ENCODE peak calls at places on chromosomes 7 and 10, in eight cellular contexts. One of them, this sample, is unnamed.

GRCh38 chr7:45689797-45690761 is 115.9 kb downstream of the ADCY1 start:
- DNase-seq in body of pancreas: no peak
- DNase-seq in EH: no peak
- DNase-seq in frontal cortex: no peak
- DNase-seq in NCI-H2081: no peak
- DNase-seq in C1 segment of cervical spinal cord: no peak
- DNase-seq in NCI-H1092 treated with DMSO at 0.1 percent for 48 hours: no peak
- DNase-seq in KBM-7: no peak
- DNase-seq in this sample: peak; percentile 94

GRCh38 chr7:142898377-142899235 is 13.1 kb upstream of the TRPV6 start:
- DNase-seq in body of pancreas: peak; percentile 27
- DNase-seq in EH: no peak
- DNase-seq in frontal cortex: no peak
- DNase-seq in NCI-H2081: peak; percentile 35
- DNase-seq in C1 segment of cervical spinal cord: no peak
- DNase-seq in NCI-H1092 treated with DMSO at 0.1 percent for 48 hours: no peak
- DNase-seq in KBM-7: no peak
- DNase-seq in this sample: peak; percentile 16

GRCh38 chr7:28954446-28954845 is 3.7 kb downstream of the TRIL start:
- DNase-seq in body of pancreas: no peak
- DNase-seq in EH: no peak
- DNase-seq in frontal cortex: no peak
- DNase-seq in NCI-H2081: no peak
- DNase-seq in C1 segment of cervical spinal cord: no peak
- DNase-seq in NCI-H1092 treated with DMSO at 0.1 percent for 48 hours: no peak
- DNase-seq in KBM-7: no peak
- DNase-seq in this sample: no peak

GRCh38 chr10:43341450-43341849 is 30.0 kb upstream of the FXYD4 start:
- DNase-seq in body of pancreas: no peak
- DNase-seq in EH: no peak
- DNase-seq in frontal cortex: no peak
- DNase-seq in NCI-H2081: no peak
- DNase-seq in C1 segment of cervical spinal cord: no peak
- DNase-seq in NCI-H1092 treated with DMSO at 0.1 percent for 48 hours: no peak
- DNase-seq in KBM-7: no peak
- DNase-seq in this sample: no peak

GRCh38 chr7:1275685-1276424 is 43.2 kb downstream of the UNCX start:
- DNase-seq in body of pancreas: no peak
- DNase-seq in EH: no peak
- DNase-seq in frontal cortex: no peak
- DNase-seq in NCI-H2081: peak; percentile 25
- DNase-seq in C1 segment of cervical spinal cord: no peak
- DNase-seq in NCI-H1092 treated with DMSO at 0.1 percent for 48 hours: no peak
- DNase-seq in KBM-7: no peak
- DNase-seq in this sample: no peak

GRCh38 chr10:80182986-80183385 is 22.4 kb downstream of the ANXA11 start:
- DNase-seq in body of pancreas: no peak
- DNase-seq in EH: no peak
- DNase-seq in frontal cortex: no peak
- DNase-seq in NCI-H2081: no peak
- DNase-seq in C1 segment of cervical spinal cord: no peak
- DNase-seq in NCI-H1092 treated with DMSO at 0.1 percent for 48 hours: no peak
- DNase-seq in KBM-7: no peak
- DNase-seq in this sample: peak; percentile 27

GRCh38 chr7:155324012-155324917 is 26.6 kb downstream of the INSIG1 start:
- DNase-seq in body of pancreas: no peak
- DNase-seq in EH: no peak
- DNase-seq in frontal cortex: no peak
- DNase-seq in NCI-H2081: no peak
- DNase-seq in C1 segment of cervical spinal cord: no peak
- DNase-seq in NCI-H1092 treated with DMSO at 0.1 percent for 48 hours: peak; percentile 23
- DNase-seq in KBM-7: peak; percentile 29
- DNase-seq in this sample: no peak

GRCh38 chr7:144011458-144012230 is 11.5 kb downstream of the OR6B1 start:
- DNase-seq in body of pancreas: no peak
- DNase-seq in EH: peak; percentile 62
- DNase-seq in frontal cortex: no peak
- DNase-seq in NCI-H2081: no peak
- DNase-seq in C1 segment of cervical spinal cord: no peak
- DNase-seq in NCI-H1092 treated with DMSO at 0.1 percent for 48 hours: no peak
- DNase-seq in KBM-7: peak; percentile 9
- DNase-seq in this sample: no peak

GRCh38 chr10:111303887-111304286 is 227.1 kb downstream of the ADRA2A start:
- DNase-seq in body of pancreas: no peak
- DNase-seq in EH: no peak
- DNase-seq in frontal cortex: no peak
- DNase-seq in NCI-H2081: no peak
- DNase-seq in C1 segment of cervical spinal cord: no peak
- DNase-seq in NCI-H1092 treated with DMSO at 0.1 percent for 48 hours: no peak
- DNase-seq in KBM-7: no peak
- DNase-seq in this sample: no peak

GRCh38 chr7:55365103-55365679 is at the start of gene LANCL2:
- DNase-seq in body of pancreas: peak; percentile 57
- DNase-seq in EH: peak; percentile 42
- DNase-seq in frontal cortex: peak; percentile 68
- DNase-seq in NCI-H2081: peak; percentile 78
- DNase-seq in C1 segment of cervical spinal cord: no peak
- DNase-seq in NCI-H1092 treated with DMSO at 0.1 percent for 48 hours: peak; percentile 90
- DNase-seq in KBM-7: no peak
- DNase-seq in this sample: no peak

GRCh38 chr7:14821757-14822480 is 80.6 kb downstream of the DGKB start:
- DNase-seq in body of pancreas: no peak
- DNase-seq in EH: peak; percentile 77
- DNase-seq in frontal cortex: no peak
- DNase-seq in NCI-H2081: no peak
- DNase-seq in C1 segment of cervical spinal cord: no peak
- DNase-seq in NCI-H1092 treated with DMSO at 0.1 percent for 48 hours: no peak
- DNase-seq in KBM-7: no peak
- DNase-seq in this sample: no peak

GRCh38 chr7:131026297-131027003 is 292.4 kb upstream of the KLF14 start:
- DNase-seq in body of pancreas: no peak
- DNase-seq in EH: peak; percentile 86
- DNase-seq in frontal cortex: no peak
- DNase-seq in NCI-H2081: no peak
- DNase-seq in C1 segment of cervical spinal cord: no peak
- DNase-seq in NCI-H1092 treated with DMSO at 0.1 percent for 48 hours: no peak
- DNase-seq in KBM-7: peak; percentile 39
- DNase-seq in this sample: no peak

GRCh38 chr10:33731322-33731721 is 396.9 kb upstream of the NRP1 start:
- DNase-seq in body of pancreas: no peak
- DNase-seq in EH: no peak
- DNase-seq in frontal cortex: no peak
- DNase-seq in NCI-H2081: no peak
- DNase-seq in C1 segment of cervical spinal cord: no peak
- DNase-seq in NCI-H1092 treated with DMSO at 0.1 percent for 48 hours: no peak
- DNase-seq in KBM-7: no peak
- DNase-seq in this sample: no peak

GRCh38 chr10:113347508-113347907 is 205.3 kb upstream of the HABP2 start:
- DNase-seq in body of pancreas: peak; percentile 24
- DNase-seq in EH: no peak
- DNase-seq in frontal cortex: no peak
- DNase-seq in NCI-H2081: no peak
- DNase-seq in C1 segment of cervical spinal cord: peak; percentile 20
- DNase-seq in NCI-H1092 treated with DMSO at 0.1 percent for 48 hours: no peak
- DNase-seq in KBM-7: no peak
- DNase-seq in this sample: peak; percentile 69

GRCh38 chr7:74525881-74526280 is 72.2 kb downstream of the GTF2IRD1 start:
- DNase-seq in body of pancreas: peak; percentile 73
- DNase-seq in EH: no peak
- DNase-seq in frontal cortex: no peak
- DNase-seq in NCI-H2081: peak; percentile 73
- DNase-seq in C1 segment of cervical spinal cord: no peak
- DNase-seq in NCI-H1092 treated with DMSO at 0.1 percent for 48 hours: peak; percentile 4
- DNase-seq in KBM-7: no peak
- DNase-seq in this sample: no peak

GRCh38 chr7:52500796-52501195 is 534.6 kb upstream of the POM121L12 start:
- DNase-seq in body of pancreas: no peak
- DNase-seq in EH: no peak
- DNase-seq in frontal cortex: no peak
- DNase-seq in NCI-H2081: no peak
- DNase-seq in C1 segment of cervical spinal cord: no peak
- DNase-seq in NCI-H1092 treated with DMSO at 0.1 percent for 48 hours: no peak
- DNase-seq in KBM-7: no peak
- DNase-seq in this sample: no peak

GRCh38 chr10:114753126-114753525 is 68.5 kb upstream of the FHIP2A start:
- DNase-seq in body of pancreas: no peak
- DNase-seq in EH: peak; percentile 90
- DNase-seq in frontal cortex: no peak
- DNase-seq in NCI-H2081: no peak
- DNase-seq in C1 segment of cervical spinal cord: no peak
- DNase-seq in NCI-H1092 treated with DMSO at 0.1 percent for 48 hours: no peak
- DNase-seq in KBM-7: no peak
- DNase-seq in this sample: no peak

GRCh38 chr7:85622059-85622458 is 435.2 kb upstream of the SEMA3D start:
- DNase-seq in body of pancreas: no peak
- DNase-seq in EH: no peak
- DNase-seq in frontal cortex: no peak
- DNase-seq in NCI-H2081: peak; percentile 5
- DNase-seq in C1 segment of cervical spinal cord: no peak
- DNase-seq in NCI-H1092 treated with DMSO at 0.1 percent for 48 hours: no peak
- DNase-seq in KBM-7: no peak
- DNase-seq in this sample: no peak

GRCh38 chr7:100547872-100548271 is 8.9 kb downstream of the AGFG2 start:
- DNase-seq in body of pancreas: no peak
- DNase-seq in EH: no peak
- DNase-seq in frontal cortex: no peak
- DNase-seq in NCI-H2081: no peak
- DNase-seq in C1 segment of cervical spinal cord: no peak
- DNase-seq in NCI-H1092 treated with DMSO at 0.1 percent for 48 hours: peak; percentile 67
- DNase-seq in KBM-7: peak; percentile 57
- DNase-seq in this sample: no peak

GRCh38 chr7:72403677-72404076 is 8.5 kb downstream of the CALN1 start:
- DNase-seq in body of pancreas: no peak
- DNase-seq in EH: no peak
- DNase-seq in frontal cortex: no peak
- DNase-seq in NCI-H2081: no peak
- DNase-seq in C1 segment of cervical spinal cord: no peak
- DNase-seq in NCI-H1092 treated with DMSO at 0.1 percent for 48 hours: no peak
- DNase-seq in KBM-7: no peak
- DNase-seq in this sample: no peak

GRCh38 chr7:132991615-132992587 is 90.0 kb downstream of the CHCHD3 start:
- DNase-seq in body of pancreas: no peak
- DNase-seq in EH: no peak
- DNase-seq in frontal cortex: no peak
- DNase-seq in NCI-H2081: no peak
- DNase-seq in C1 segment of cervical spinal cord: no peak
- DNase-seq in NCI-H1092 treated with DMSO at 0.1 percent for 48 hours: no peak
- DNase-seq in KBM-7: no peak
- DNase-seq in this sample: no peak